ENCODE peak calls at places on chromosomes 5 and 9, in five cellular contexts. M, S, G, X and A are unnamed samples.

GRCh38 chr9:20472646-20473045 is 149.7 kb downstream of the MLLT3 start:
- DNase-seq in S (no peak), G (no peak), X (no peak), M (no peak), A (no peak)

GRCh38 chr9:113999256-114000062 is 78.6 kb downstream of the AMBP start:
- DNase-seq in X (no peak), S (peak; percentile 14), G (no peak), M (peak; percentile 35), A (no peak)

GRCh38 chr5:1285883-1286291 is 9.0 kb downstream of the TERT start:
- DNase-seq in G (no peak), M (no peak), S (no peak), X (no peak), A (no peak)

GRCh38 chr9:38362912-38363588 is 29.5 kb upstream of the ALDH1B1 start:
- DNase-seq in G (peak; percentile 52), X (peak; percentile 23), S (no peak), M (no peak), A (peak; percentile 74)

GRCh38 chr9:132169672-132170392 is 8.0 kb downstream of the NTNG2 start:
- DNase-seq in M (peak; percentile 91), G (peak; percentile 71), S (peak; percentile 86), X (no peak), A (peak; percentile 38)

GRCh38 chr9:22238809-22239684 is 207.6 kb upstream of the DMRTA1 start:
- DNase-seq in S (no peak), X (no peak), G (no peak), M (no peak), A (peak; percentile 79)

GRCh38 chr5:96753848-96754247 is 53.9 kb downstream of the ERAP1 start:
- DNase-seq in M (no peak), S (no peak), G (no peak), X (no peak), A (no peak)

GRCh38 chr5:37554403-37554739 is 175.3 kb downstream of the WDR70 start:
- DNase-seq in G (no peak), M (no peak), S (no peak), X (no peak), A (no peak)

GRCh38 chr9:20496328-20496727 is 126.0 kb downstream of the MLLT3 start:
- DNase-seq in X (no peak), G (no peak), M (no peak), S (no peak), A (peak; percentile 9)

GRCh38 chr5:41176952-41177351 is 36.4 kb downstream of the C6 start:
- DNase-seq in G (no peak), S (no peak), X (peak; percentile 28), M (no peak), A (no peak)

GRCh38 chr5:135877570-135878155 is 18.0 kb downstream of the IL9 start:
- DNase-seq in X (no peak), M (no peak), S (no peak), G (no peak), A (no peak)

GRCh38 chr5:150529147-150529546 is 21.2 kb downstream of the NDST1 start:
- DNase-seq in S (no peak), X (no peak), M (no peak), G (no peak), A (no peak)

GRCh38 chr9:135023389-135023788 is 64.1 kb upstream of the OLFM1 start:
- DNase-seq in M (no peak), X (peak; percentile 2), S (no peak), G (no peak), A (no peak)

GRCh38 chr9:126681336-126681735 is 67.6 kb downstream of the LMX1B start:
- DNase-seq in G (no peak), S (no peak), M (no peak), X (no peak), A (no peak)

DNA sequence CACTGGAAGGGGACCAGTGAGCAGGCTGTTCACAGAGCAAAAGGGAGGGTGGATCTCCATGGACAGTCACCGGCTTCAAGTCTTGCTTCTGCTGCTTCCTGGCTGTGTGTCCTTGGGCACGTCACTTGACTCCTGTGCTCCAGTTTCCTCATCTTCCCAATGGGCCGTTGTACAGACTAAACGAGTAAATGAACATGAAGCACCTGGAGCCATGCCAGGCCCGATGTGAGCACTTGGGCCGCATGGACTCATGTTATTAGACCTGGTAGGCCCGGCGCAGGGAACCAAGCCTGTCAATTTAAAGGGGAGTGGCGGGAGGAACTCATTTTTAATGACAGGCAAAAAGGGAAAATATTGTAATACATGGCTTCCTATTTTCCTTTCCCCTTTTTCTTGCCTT is 47.4 kb downstream of the TENT4A start:
- DNase-seq in M (no peak), S (no peak), X (no peak), G (no peak), A (no peak)
- H2BK12ac ChIP-seq in M (no peak overlapping the region), S (no peak overlapping the region), X (no peak overlapping the region), G (no peak overlapping the region), A (no peak overlapping the region)

GRCh38 chr9:129989740-129990139 is 53.2 kb downstream of the FNBP1 start:
- DNase-seq in M (no peak), X (peak; percentile 73), G (no peak), S (no peak), A (peak; percentile 71)
- H2BK12ac ChIP-seq in M (no peak overlapping the region), X (no peak overlapping the region), G (no peak overlapping the region), S (no peak overlapping the region), A (no peak overlapping the region)

DNA sequence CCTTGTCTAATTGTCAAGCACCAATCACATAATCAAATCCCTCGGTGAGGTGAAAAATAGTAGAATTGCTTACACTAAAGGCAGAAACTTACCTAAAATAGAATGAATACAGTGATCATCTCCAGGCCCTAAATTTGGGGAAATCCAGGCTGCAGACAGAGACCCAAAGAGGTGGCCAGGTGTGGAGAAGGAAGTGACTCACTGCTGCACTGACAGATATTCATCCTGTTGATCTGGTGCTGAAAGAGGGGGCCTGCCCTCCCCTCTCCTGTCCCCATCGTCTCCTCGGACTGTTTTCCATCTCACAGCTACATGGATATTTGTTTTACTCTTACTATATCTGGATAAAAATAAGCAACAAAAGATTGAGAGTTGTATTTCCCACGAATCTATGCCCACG is 15.9 kb downstream of the OR2Y1 start:
- DNase-seq in X (no peak), G (no peak), M (no peak), S (no peak), A (no peak)
- H2BK12ac ChIP-seq in X (no peak overlapping the region), G (no peak overlapping the region), M (no peak overlapping the region), S (no peak overlapping the region), A (no peak overlapping the region)

GRCh38 chr9:87260171-87260570 is 237.5 kb upstream of the DAPK1 start:
- DNase-seq in M (no peak), G (no peak), X (no peak), S (no peak), A (no peak)

GRCh38 chr9:87267251-87267679 is 230.4 kb upstream of the DAPK1 start:
- DNase-seq in G (no peak), S (no peak), M (no peak), X (no peak), A (no peak)

GRCh38 chr9:87266697-87267096 is 231.0 kb upstream of the DAPK1 start:
- DNase-seq in M (no peak), G (no peak), X (no peak), S (no peak), A (no peak)

GRCh38 chr9:87259543-87259942 is 238.1 kb upstream of the DAPK1 start:
- DNase-seq in M (no peak), X (no peak), G (no peak), S (no peak), A (no peak)

DNA sequence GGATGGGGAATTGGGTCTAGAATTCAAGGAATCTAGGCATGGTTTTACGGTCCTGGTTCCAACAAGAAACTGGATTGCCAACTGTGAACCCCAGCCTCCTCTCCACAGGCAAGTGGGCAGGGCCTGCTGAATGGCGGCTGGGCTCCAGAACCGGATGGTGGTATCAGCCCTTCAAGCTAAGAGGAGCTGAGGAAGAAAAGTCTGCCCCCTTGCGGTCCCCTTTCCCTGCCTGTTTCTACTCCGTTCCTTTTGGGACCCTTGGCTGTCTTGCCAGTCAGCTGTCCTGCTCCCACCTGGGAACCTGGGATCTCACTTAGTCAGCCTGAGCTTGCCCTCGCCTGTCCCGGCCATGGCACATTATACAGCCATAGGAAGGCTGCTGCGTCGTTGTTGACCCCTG is 234.4 kb upstream of the DAPK1 start:
- DNase-seq in G (peak; percentile 8), S (peak; percentile 92), X (peak; percentile 48), M (peak; percentile 92), A (no peak)
- H2BK12ac ChIP-seq in G (peak overlapping the region; percentile 2), S (no peak overlapping the region), X (no peak overlapping the region), M (no peak overlapping the region), A (no peak overlapping the region)

DNA sequence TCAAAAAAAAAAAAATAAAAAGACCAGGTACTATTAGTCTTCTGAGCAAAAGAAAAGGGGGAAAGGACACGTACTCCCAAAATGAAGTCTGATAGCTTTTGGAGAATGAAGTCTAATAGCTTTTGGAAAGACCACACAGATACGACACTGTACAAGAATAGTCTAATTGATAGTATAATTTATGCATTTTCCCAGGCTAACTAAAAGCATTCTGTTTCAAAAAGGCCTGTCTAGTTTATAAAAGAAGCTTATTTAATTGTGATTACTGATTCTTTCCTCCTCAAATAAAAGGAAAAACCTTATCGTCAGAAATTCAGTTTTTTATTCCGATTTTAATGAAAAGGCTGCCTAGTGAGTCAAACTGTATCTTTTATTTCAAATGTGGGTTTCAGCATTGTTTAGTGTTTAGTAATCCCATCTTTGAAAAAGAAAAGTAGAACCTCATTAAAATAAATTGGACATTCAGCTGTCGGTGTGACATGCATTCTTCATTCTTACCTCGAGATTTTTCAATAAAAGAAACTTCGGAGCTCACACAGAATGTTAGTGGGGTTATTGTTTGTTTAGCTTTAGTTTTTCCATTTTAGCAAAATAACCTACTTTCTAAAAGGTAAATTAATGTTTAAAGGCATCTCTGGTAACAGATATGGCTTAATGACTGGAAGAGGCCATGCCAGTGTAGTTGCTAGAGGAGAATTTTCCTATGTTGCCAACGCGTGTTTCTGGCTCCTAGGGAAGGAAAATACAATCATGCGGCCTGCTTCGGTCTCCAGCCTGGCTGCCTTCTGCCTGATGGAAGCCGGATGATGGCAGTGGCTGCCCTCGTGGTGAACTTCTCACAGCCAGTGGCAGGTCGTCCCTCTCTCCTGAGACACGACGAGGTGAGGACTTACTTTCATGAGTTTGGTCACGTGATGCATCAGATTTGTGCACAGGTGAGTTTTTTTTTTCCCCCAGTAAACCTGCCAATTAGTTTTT is 70.0 kb downstream of the NLN start:
- DNase-seq in M (no peak), S (no peak), G (no peak), X (no peak), A (no peak)
- H2BK12ac ChIP-seq in M (no peak overlapping the region), S (no peak overlapping the region), G (no peak overlapping the region), X (no peak overlapping the region), A (no peak overlapping the region)